ENCODE peak calls at places on chromosome 14, in nine cellular contexts. Y is GM04503; O is ureter; M is kidney glomerular epithelial cell; Z is lower leg skin; J is thyroid gland; N is NCI-H146; H is central memory CD4-positive, alpha-beta T cell; V is activated gamma-delta T cell. F is an unnamed sample.

GRCh38 chr14:34203271-34203722 is 252.4 kb upstream of the EGLN3 start:
- DNase-seq in Y (peak; percentile 13), O (no peak), M (no peak), Z (no peak), J (no peak), N (no peak), H (no peak), V (no peak), F (no peak)

GRCh38 chr14:58755026-58755929 is 117.5 kb downstream of the DACT1 start:
- DNase-seq in Y (no peak), O (no peak), M (no peak), Z (no peak), J (peak; percentile 18), N (peak; percentile 63), H (no peak), V (no peak), F (no peak)

GRCh38 chr14:82385043-82385442 is 851.4 kb upstream of the SEL1L start:
- DNase-seq in Y (no peak), O (no peak), M (no peak), Z (no peak), J (no peak), N (peak; percentile 88), H (no peak), V (no peak), F (no peak)

GRCh38 chr14:88962356-88962755 is 137.9 kb downstream of the TTC8 start:
- DNase-seq in Y (no peak), O (no peak), M (no peak), Z (no peak), J (no peak), N (no peak), H (no peak), V (no peak), F (no peak)

GRCh38 chr14:88005978-88006851 is 1.3 kb downstream of the GPR65 start:
- DNase-seq in Y (no peak), O (no peak), M (no peak), Z (no peak), J (no peak), N (no peak), H (peak; percentile 88), V (no peak), F (no peak)

GRCh38 chr14:91548145-91548544 is 38.0 kb upstream of the PPP4R3A start:
- DNase-seq in Y (no peak), O (no peak), M (no peak), Z (no peak), J (no peak), N (no peak), H (no peak), V (no peak), F (no peak)

GRCh38 chr14:70641548-70642312 is at the start of gene TTC9:
- DNase-seq in Y (no peak), O (no peak), M (no peak), Z (no peak), J (peak; percentile 37), N (peak; percentile 61), H (peak; percentile 39), V (peak; percentile 29), F (no peak)

GRCh38 chr14:76551116-76551515 is 175.2 kb downstream of the ESRRB start:
- DNase-seq in Y (no peak), O (no peak), M (no peak), Z (no peak), J (no peak), N (no peak), H (no peak), V (no peak), F (no peak)

GRCh38 chr14:105818712-105819005 is 292.3 kb downstream of the TMEM121 start:
- DNase-seq in Y (no peak), O (no peak), M (no peak), Z (no peak), J (no peak), N (no peak), H (no peak), V (no peak), F (no peak)

GRCh38 chr14:55316528-55316927 is 45.3 kb downstream of the FBXO34 start:
- DNase-seq in Y (no peak), O (no peak), M (peak; percentile 47), Z (no peak), J (peak; percentile 79), N (no peak), H (no peak), V (no peak), F (no peak)

GRCh38 chr14:80211143-80212024 is at the start of gene DIO2:
- DNase-seq in Y (peak; percentile 18), O (no peak), M (no peak), Z (peak; percentile 16), J (peak; percentile 92), N (no peak), H (no peak), V (no peak), F (peak; percentile 78)

GRCh38 chr14:50001999-50002925 is 109.4 kb downstream of the ARF6 start:
- DNase-seq in Y (no peak), O (peak; percentile 59), M (no peak), Z (no peak), J (peak; percentile 15), N (no peak), H (peak; percentile 85), V (no peak), F (no peak)

GRCh38 chr14:91078095-91078737 is 17.8 kb upstream of the RPS6KA5 start:
- DNase-seq in Y (no peak), O (no peak), M (no peak), Z (no peak), J (no peak), N (no peak), H (peak; percentile 83), V (no peak), F (no peak)

GRCh38 chr14:93916476-93916875 is 10.7 kb upstream of the FAM181A start:
- DNase-seq in Y (no peak), O (no peak), M (no peak), Z (no peak), J (no peak), N (no peak), H (no peak), V (no peak), F (no peak)

GRCh38 chr14:58098507-58098906 is 53.5 kb downstream of the ARMH4 start:
- DNase-seq in Y (no peak), O (no peak), M (no peak), Z (no peak), J (no peak), N (no peak), H (no peak), V (no peak), F (no peak)

GRCh38 chr14:74670726-74671125 is 42.2 kb downstream of the AREL1 start:
- DNase-seq in Y (no peak), O (no peak), M (peak; percentile 42), Z (no peak), J (no peak), N (no peak), H (no peak), V (no peak), F (no peak)

GRCh38 chr14:89394920-89395319 is 22.1 kb downstream of the FOXN3 start:
- DNase-seq in Y (no peak), O (no peak), M (no peak), Z (no peak), J (no peak), N (no peak), H (no peak), V (no peak), F (no peak)